ENCODE peak calls at places on chromosomes 2 and 18, in eight cellular contexts. Z is dermis microvascular lymphatic vessel endothelial cell; E is HFF-Myc; H is stimulated activated CD4-positive, alpha-beta T cell treated with anti-CD3 and anti-CD28 coated beads, TNF-alpha, amount 100 ng/mL, for 4 hours; R is NCI-H82; G is D341Med; D is amniotic stem cell; N is bronchial epithelial cell. T is an unnamed sample.

GRCh38 chr2:207844648-207845047 is 74.9 kb upstream of the FZD5 start:
- DNase-seq in G (no peak), E (no peak), Z (no peak), D (no peak), N (no peak), R (no peak), H (no peak), T (no peak)

GRCh38 chr18:23939896-23940295 is 74.7 kb upstream of the TTC39C start:
- DNase-seq in D (no peak), H (no peak), Z (no peak), R (no peak), N (no peak), G (no peak), E (no peak), T (no peak)

GRCh38 chr2:99488587-99488998 is 1.2 kb downstream of the REV1 start:
- DNase-seq in Z (peak), H (no peak), E (no peak), D (no peak), N (peak), G (no peak), R (no peak), T (no peak)

GRCh38 chr2:37350034-37350433 is 5.6 kb downstream of the QPCT start:
- DNase-seq in G (no peak), D (no peak), R (peak), N (no peak), Z (no peak), H (no peak), E (no peak), T (no peak)

GRCh38 chr2:174124171-174124570 is 124.2 kb downstream of the OLA1 start:
- DNase-seq in G (no peak), H (no peak), D (no peak), R (no peak), Z (no peak), N (no peak), E (no peak), T (no peak)

GRCh38 chr18:13387856-13388548 is 169.4 kb downstream of the LDLRAD4 start:
- DNase-seq in Z (no peak), H (no peak), N (no peak), D (peak), R (no peak), E (no peak), G (peak), T (no peak)

GRCh38 chr2:74685408-74685807 is 31.4 kb downstream of the SEMA4F start:
- DNase-seq in H (no peak), D (no peak), G (no peak), N (no peak), Z (no peak), R (peak), E (no peak), T (no peak)

GRCh38 chr2:62505109-62505508 is 886 bp downstream of the TMEM17 start:
- DNase-seq in E (no peak), H (no peak), D (no peak), R (no peak), N (no peak), G (no peak), Z (no peak), T (no peak)

GRCh38 chr2:201810592-201810991 is 4.3 kb downstream of the CDK15 start:
- DNase-seq in N (no peak), D (no peak), G (no peak), E (no peak), Z (no peak), H (no peak), R (no peak), T (no peak)

GRCh38 chr2:234348081-234348480 is 148.8 kb downstream of the ARL4C start:
- DNase-seq in E (no peak), D (no peak), Z (no peak), H (no peak), G (no peak), R (no peak), N (no peak), T (no peak)

GRCh38 chr18:58267493-58267892 is 223.5 kb downstream of the NEDD4L start:
- DNase-seq in H (no peak), Z (no peak), N (no peak), D (no peak), E (no peak), G (no peak), R (no peak), T (peak)

GRCh38 chr2:96839288-96839874 is 4.4 kb downstream of the ANKRD23 start:
- DNase-seq in N (no peak), G (no peak), D (no peak), E (no peak), H (peak), R (no peak), Z (no peak), T (no peak)

GRCh38 chr2:43452318-43452731 is 143.5 kb downstream of the THADA start:
- DNase-seq in E (no peak), R (peak), D (no peak), Z (peak), N (no peak), H (no peak), G (no peak), T (no peak)

GRCh38 chr2:95729556-95729955 is 137.8 kb downstream of the TRIM43 start:
- DNase-seq in R (no peak), N (no peak), G (no peak), D (no peak), H (no peak), E (no peak), Z (no peak), T (no peak)

GRCh38 chr2:45968946-45969584 is 317.6 kb downstream of the PRKCE start:
- DNase-seq in R (no peak), G (no peak), E (no peak), D (no peak), Z (no peak), H (no peak), N (no peak), T (no peak)

GRCh38 chr2:154827286-154827685 is 128.8 kb downstream of the KCNJ3 start:
- DNase-seq in E (no peak), H (no peak), N (no peak), Z (no peak), R (no peak), D (no peak), G (no peak), T (no peak)

GRCh38 chr2:161136696-161137324 is 23.4 kb upstream of the TANK start:
- DNase-seq in G (no peak), N (peak), H (no peak), R (no peak), Z (peak), D (no peak), E (no peak), T (no peak)

GRCh38 chr2:129806985-129807384 is 172.5 kb upstream of the RAB6C start:
- DNase-seq in G (no peak), E (no peak), R (peak), N (no peak), Z (no peak), D (no peak), H (no peak), T (no peak)